ENCODE peak calls at places on chromosomes 3 and 15, in four cellular contexts. X is foreskin fibroblast, L is GM23248, N is cardiac fibroblast. Y is an unnamed sample.

GRCh38 chr15:101047301-101047781 is 128.2 kb downstream of the LRRK1 start:
- DNase-seq in X (no peak), L (no peak), N (no peak), Y (no peak)

GRCh38 chr3:18847583-18848197 is 300.6 kb upstream of the KCNH8 start:
- DNase-seq in X (no peak), L (no peak), N (no peak), Y (peak; percentile 30)

GRCh38 chr3:157282261-157283191 is 122.6 kb upstream of the CCNL1 start:
- DNase-seq in X (peak; percentile 98), L (peak; percentile 96), N (peak; percentile 95), Y (peak; percentile 78)

GRCh38 chr3:127911421-127911931 is 3.6 kb upstream of the KBTBD12 start:
- DNase-seq in X (no peak), L (peak; percentile 35), N (peak; percentile 64), Y (no peak)

GRCh38 chr3:50195501-50196252 is 4.3 kb downstream of the GNAT1 start:
- DNase-seq in X (no peak), L (peak; percentile 54), N (no peak), Y (no peak)

GRCh38 chr3:16533928-16534913 is 20.7 kb upstream of the RFTN1 start:
- DNase-seq in X (no peak), L (no peak), N (no peak), Y (no peak)

GRCh38 chr15:88467935-88468528 is 524 bp downstream of the MRPS11 start:
- DNase-seq in X (no peak), L (peak; percentile 52), N (peak; percentile 19), Y (peak; percentile 48)

GRCh38 chr3:151894219-151894618 is 20.8 kb downstream of the SUCNR1 start:
- DNase-seq in X (no peak), L (no peak), N (no peak), Y (no peak)

GRCh38 chr3:48881652-48882114 is 17.0 kb downstream of the SLC25A20 start:
- DNase-seq in X (no peak), L (no peak), N (no peak), Y (no peak)

GRCh38 chr3:106130384-106131084 is 261.7 kb upstream of the CBLB start:
- DNase-seq in X (peak; percentile 70), L (peak; percentile 89), N (peak; percentile 91), Y (peak; percentile 68)

Y was measured in A673.